ENCODE peak calls at places on chromosome 6, in eight cellular contexts. One of them, this sample, is unnamed.

GRCh38 chr6:30411515-30412207 is 66.7 kb downstream of the RPP21 start:
- DNase-seq in B cell: no peak
- DNase-seq in RWPE1: no peak
- DNase-seq in lower lobe of right lung: peak
- DNase-seq in body of pancreas: peak
- DNase-seq in uterus: no peak
- DNase-seq in cardiac fibroblast: peak
- DNase-seq in GM23338: peak
- DNase-seq in this sample: peak

GRCh38 chr6:112560651-112561050 is 213.5 kb downstream of the RFPL4B start:
- DNase-seq in B cell: no peak
- DNase-seq in RWPE1: no peak
- DNase-seq in lower lobe of right lung: no peak
- DNase-seq in body of pancreas: no peak
- DNase-seq in uterus: no peak
- DNase-seq in cardiac fibroblast: no peak
- DNase-seq in GM23338: peak
- DNase-seq in this sample: peak

GRCh38 chr6:116447496-116448011 is 13.6 kb upstream of the CALHM6 start:
- DNase-seq in B cell: no peak
- DNase-seq in RWPE1: no peak
- DNase-seq in lower lobe of right lung: no peak
- DNase-seq in body of pancreas: peak
- DNase-seq in uterus: no peak
- DNase-seq in cardiac fibroblast: peak
- DNase-seq in GM23338: no peak
- DNase-seq in this sample: no peak

GRCh38 chr6:156948807-156949206 is 171.6 kb downstream of the ARID1B start:
- DNase-seq in B cell: no peak
- DNase-seq in RWPE1: peak
- DNase-seq in lower lobe of right lung: no peak
- DNase-seq in body of pancreas: no peak
- DNase-seq in uterus: no peak
- DNase-seq in cardiac fibroblast: peak
- DNase-seq in GM23338: no peak
- DNase-seq in this sample: no peak

GRCh38 chr6:47454713-47455396 is 22.7 kb upstream of the CD2AP start:
- DNase-seq in B cell: no peak
- DNase-seq in RWPE1: no peak
- DNase-seq in lower lobe of right lung: no peak
- DNase-seq in body of pancreas: no peak
- DNase-seq in uterus: no peak
- DNase-seq in cardiac fibroblast: no peak
- DNase-seq in GM23338: no peak
- DNase-seq in this sample: no peak

GRCh38 chr6:149895702-149896310 is 2.1 kb downstream of the RAET1E start:
- DNase-seq in B cell: no peak
- DNase-seq in RWPE1: no peak
- DNase-seq in lower lobe of right lung: no peak
- DNase-seq in body of pancreas: peak
- DNase-seq in uterus: peak
- DNase-seq in cardiac fibroblast: peak
- DNase-seq in GM23338: no peak
- DNase-seq in this sample: peak

GRCh38 chr6:32944265-32944664 is 3.4 kb upstream of the HLA-DMB start:
- DNase-seq in B cell: peak
- DNase-seq in RWPE1: no peak
- DNase-seq in lower lobe of right lung: peak
- DNase-seq in body of pancreas: peak
- DNase-seq in uterus: no peak
- DNase-seq in cardiac fibroblast: no peak
- DNase-seq in GM23338: no peak
- DNase-seq in this sample: no peak

GRCh38 chr6:135346747-135347146 is 150.8 kb downstream of the AHI1 start:
- DNase-seq in B cell: no peak
- DNase-seq in RWPE1: no peak
- DNase-seq in lower lobe of right lung: no peak
- DNase-seq in body of pancreas: no peak
- DNase-seq in uterus: no peak
- DNase-seq in cardiac fibroblast: peak
- DNase-seq in GM23338: no peak
- DNase-seq in this sample: no peak

GRCh38 chr6:49430187-49430586 is 32.9 kb downstream of the MMUT start:
- DNase-seq in B cell: no peak
- DNase-seq in RWPE1: no peak
- DNase-seq in lower lobe of right lung: no peak
- DNase-seq in body of pancreas: no peak
- DNase-seq in uterus: no peak
- DNase-seq in cardiac fibroblast: no peak
- DNase-seq in GM23338: no peak
- DNase-seq in this sample: no peak

GRCh38 chr6:116764961-116765841 is at the start of gene FAM162B:
- DNase-seq in B cell: peak
- DNase-seq in RWPE1: peak
- DNase-seq in lower lobe of right lung: peak
- DNase-seq in body of pancreas: peak
- DNase-seq in uterus: peak
- DNase-seq in cardiac fibroblast: peak
- DNase-seq in GM23338: peak
- DNase-seq in this sample: peak

GRCh38 chr6:153538491-153538890 is 407.4 kb upstream of the RGS17 start:
- DNase-seq in B cell: no peak
- DNase-seq in RWPE1: no peak
- DNase-seq in lower lobe of right lung: no peak
- DNase-seq in body of pancreas: no peak
- DNase-seq in uterus: no peak
- DNase-seq in cardiac fibroblast: no peak
- DNase-seq in GM23338: no peak
- DNase-seq in this sample: no peak

GRCh38 chr6:35737413-35738211 is 780 bp downstream of the ARMC12 start:
- DNase-seq in B cell: peak
- DNase-seq in RWPE1: peak
- DNase-seq in lower lobe of right lung: no peak
- DNase-seq in body of pancreas: peak
- DNase-seq in uterus: peak
- DNase-seq in cardiac fibroblast: peak
- DNase-seq in GM23338: peak
- DNase-seq in this sample: peak

GRCh38 chr6:13194852-13195251 is 133.5 kb downstream of the TBC1D7 start:
- DNase-seq in B cell: peak
- DNase-seq in RWPE1: peak
- DNase-seq in lower lobe of right lung: peak
- DNase-seq in body of pancreas: peak
- DNase-seq in uterus: no peak
- DNase-seq in cardiac fibroblast: peak
- DNase-seq in GM23338: peak
- DNase-seq in this sample: peak

DNA sequence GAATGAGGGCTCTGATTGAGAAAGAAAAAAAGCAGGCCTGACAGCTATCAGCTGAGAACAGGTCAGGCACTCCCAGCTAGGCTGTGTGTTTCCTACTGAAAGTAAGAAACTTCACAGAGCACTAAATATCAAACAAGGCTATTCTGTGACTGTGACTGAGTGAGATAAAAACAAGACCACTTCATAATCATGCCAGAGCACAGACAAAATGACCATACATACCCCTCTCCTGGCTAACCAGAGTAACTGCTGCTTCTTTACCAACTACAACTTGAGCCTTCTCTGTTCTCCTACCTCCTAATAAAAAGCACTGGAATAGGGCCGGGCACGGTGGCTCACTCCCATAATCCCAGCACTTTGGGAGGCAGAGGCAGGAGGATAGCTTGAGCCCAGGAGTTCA is 6.8 kb upstream of the BTN1A1 start:
- DNase-seq in B cell: no peak
- DNase-seq in RWPE1: no peak
- DNase-seq in lower lobe of right lung: no peak
- DNase-seq in body of pancreas: no peak
- DNase-seq in uterus: no peak
- DNase-seq in cardiac fibroblast: peak
- DNase-seq in GM23338: peak
- DNase-seq in this sample: no peak
- TF ChIP-seq CTCF in B cell: no peak
- TF ChIP-seq CTCF in RWPE1: no peak
- TF ChIP-seq CTCF in lower lobe of right lung: peak
- TF ChIP-seq CTCF in body of pancreas: no peak
- TF ChIP-seq CTCF in uterus: no peak
- TF ChIP-seq CTCF in cardiac fibroblast: peak
- TF ChIP-seq CTCF in GM23338: peak
- TF ChIP-seq CTCF in this sample: no peak

DNA sequence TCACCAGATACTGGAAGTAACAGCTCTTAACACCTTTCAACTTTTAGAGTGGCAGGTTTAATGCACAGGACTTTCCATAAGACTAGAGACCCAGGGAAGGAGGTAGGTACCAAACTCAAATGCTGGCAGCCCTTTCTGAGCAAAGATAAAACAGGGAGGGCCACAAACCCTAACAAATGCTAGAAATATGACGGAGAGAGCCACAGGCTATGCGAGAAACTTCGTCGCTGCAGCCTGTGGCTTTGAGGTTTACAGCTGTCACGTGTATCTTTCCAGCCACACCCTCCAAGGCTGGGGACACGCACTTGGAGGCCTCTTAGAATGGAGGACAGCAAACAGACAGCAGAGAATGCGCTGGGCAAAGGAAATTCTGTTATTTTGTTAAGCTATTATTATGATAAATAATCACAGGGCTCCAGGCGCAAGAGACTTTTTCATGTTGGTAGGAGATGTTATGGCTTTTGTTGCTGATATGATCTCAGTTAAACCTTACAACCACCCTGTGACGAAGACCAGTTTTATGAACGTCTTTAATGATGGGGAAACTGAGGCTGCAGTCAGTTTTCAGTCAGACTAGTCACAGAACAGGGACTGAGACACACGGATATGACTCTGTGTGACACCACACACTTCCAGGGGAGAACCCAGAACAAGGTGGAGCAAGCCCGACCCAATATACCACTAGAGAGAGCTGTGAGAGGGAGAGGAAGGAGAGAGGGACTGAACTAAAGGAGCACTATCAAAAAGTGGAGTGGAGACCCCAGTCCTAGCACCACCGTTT is 2.0 kb downstream of the TRAM2 start:
- DNase-seq in B cell: peak
- DNase-seq in RWPE1: no peak
- DNase-seq in lower lobe of right lung: peak
- DNase-seq in body of pancreas: peak
- DNase-seq in uterus: no peak
- DNase-seq in cardiac fibroblast: peak
- DNase-seq in GM23338: no peak
- DNase-seq in this sample: no peak
- TF ChIP-seq CTCF in B cell: no peak
- TF ChIP-seq CTCF in RWPE1: no peak
- TF ChIP-seq CTCF in lower lobe of right lung: no peak
- TF ChIP-seq CTCF in body of pancreas: no peak
- TF ChIP-seq CTCF in uterus: no peak
- TF ChIP-seq CTCF in cardiac fibroblast: no peak
- TF ChIP-seq CTCF in GM23338: no peak
- TF ChIP-seq CTCF in this sample: no peak

GRCh38 chr6:42165016-42165415 is 8.1 kb upstream of the GUCA1A start:
- DNase-seq in B cell: no peak
- DNase-seq in RWPE1: no peak
- DNase-seq in lower lobe of right lung: no peak
- DNase-seq in body of pancreas: no peak
- DNase-seq in uterus: no peak
- DNase-seq in cardiac fibroblast: peak
- DNase-seq in GM23338: no peak
- DNase-seq in this sample: no peak

GRCh38 chr6:42171813-42172595 is 1.2 kb upstream of the GUCA1A start:
- DNase-seq in B cell: no peak
- DNase-seq in RWPE1: no peak
- DNase-seq in lower lobe of right lung: no peak
- DNase-seq in body of pancreas: no peak
- DNase-seq in uterus: no peak
- DNase-seq in cardiac fibroblast: no peak
- DNase-seq in GM23338: no peak
- DNase-seq in this sample: no peak

GRCh38 chr6:42173101-42173500 is at the start of gene GUCA1A:
- DNase-seq in B cell: no peak
- DNase-seq in RWPE1: no peak
- DNase-seq in lower lobe of right lung: no peak
- DNase-seq in body of pancreas: no peak
- DNase-seq in uterus: no peak
- DNase-seq in cardiac fibroblast: no peak
- DNase-seq in GM23338: no peak
- DNase-seq in this sample: no peak

GRCh38 chr6:42166444-42167141 is 6.6 kb upstream of the GUCA1A start:
- DNase-seq in B cell: peak
- DNase-seq in RWPE1: peak
- DNase-seq in lower lobe of right lung: no peak
- DNase-seq in body of pancreas: peak
- DNase-seq in uterus: peak
- DNase-seq in cardiac fibroblast: peak
- DNase-seq in GM23338: peak
- DNase-seq in this sample: peak

DNA sequence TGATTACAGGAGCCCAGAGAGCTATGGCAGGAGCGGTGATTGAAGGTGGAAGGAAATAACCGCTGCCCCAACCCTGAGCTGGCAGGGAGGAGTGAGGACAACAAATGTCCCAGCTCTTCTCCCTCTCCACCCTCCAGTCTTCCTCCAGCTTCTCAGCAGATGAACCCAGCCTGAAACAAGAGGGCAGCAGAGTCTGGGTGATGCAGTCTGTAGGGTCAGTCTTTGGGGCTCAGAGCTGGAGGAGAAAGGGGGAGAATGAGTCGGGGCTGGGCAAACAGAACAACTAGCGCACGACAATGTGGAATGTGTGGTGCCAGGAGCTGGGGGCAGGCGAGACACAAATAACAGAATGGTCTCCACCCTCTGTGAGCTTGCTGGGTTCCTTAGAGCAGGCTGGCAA is 4.5 kb upstream of the GUCA1A start:
- DNase-seq in B cell: no peak
- DNase-seq in RWPE1: no peak
- DNase-seq in lower lobe of right lung: no peak
- DNase-seq in body of pancreas: no peak
- DNase-seq in uterus: no peak
- DNase-seq in cardiac fibroblast: no peak
- DNase-seq in GM23338: no peak
- DNase-seq in this sample: no peak
- TF ChIP-seq CTCF in B cell: no peak
- TF ChIP-seq CTCF in RWPE1: no peak
- TF ChIP-seq CTCF in lower lobe of right lung: no peak
- TF ChIP-seq CTCF in body of pancreas: no peak
- TF ChIP-seq CTCF in uterus: no peak
- TF ChIP-seq CTCF in cardiac fibroblast: peak
- TF ChIP-seq CTCF in GM23338: peak
- TF ChIP-seq CTCF in this sample: no peak

DNA sequence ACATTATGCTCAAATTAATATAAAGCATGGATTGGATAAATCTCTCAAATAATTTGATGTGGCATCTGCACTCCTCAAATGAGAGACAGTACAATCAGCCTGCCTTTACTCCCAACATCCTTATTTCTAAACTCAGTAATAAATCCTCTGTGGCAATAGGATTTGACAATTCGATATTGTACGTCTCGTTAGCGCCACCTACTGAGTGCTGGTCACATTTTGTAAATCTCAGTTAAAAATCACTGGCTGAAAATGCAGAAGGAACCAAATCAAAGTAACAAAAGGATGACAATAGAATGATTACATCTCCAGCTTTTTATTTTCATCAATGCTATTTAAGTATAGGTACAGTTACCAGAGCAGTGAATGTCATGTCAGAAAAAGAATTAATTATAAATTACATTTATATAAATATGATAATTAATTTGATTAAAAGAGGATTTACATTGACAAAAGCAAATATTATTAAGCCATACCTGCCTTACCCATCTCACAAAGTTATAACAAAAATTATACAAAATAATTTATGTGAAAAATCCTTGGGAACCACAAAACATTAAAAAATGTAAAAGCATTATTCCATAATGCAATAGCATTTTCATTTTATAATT is 20.2 kb upstream of the GJE1 start:
- DNase-seq in B cell: peak
- DNase-seq in RWPE1: peak
- DNase-seq in lower lobe of right lung: peak
- DNase-seq in body of pancreas: peak
- DNase-seq in uterus: peak
- DNase-seq in cardiac fibroblast: peak
- DNase-seq in GM23338: peak
- DNase-seq in this sample: peak
- TF ChIP-seq CTCF in B cell: peak
- TF ChIP-seq CTCF in RWPE1: peak
- TF ChIP-seq CTCF in lower lobe of right lung: peak
- TF ChIP-seq CTCF in body of pancreas: peak
- TF ChIP-seq CTCF in uterus: peak
- TF ChIP-seq CTCF in cardiac fibroblast: peak
- TF ChIP-seq CTCF in GM23338: peak
- TF ChIP-seq CTCF in this sample: peak